ENCODE peak calls at places on chromosomes 7 and 10, in ten cellular contexts. W, I, B, R, G, A, C, Y, L and T are unnamed samples.

GRCh38 chr10:12471135-12471534 is 121.8 kb downstream of the CAMK1D start:
- DNase-seq in G (peak; percentile 59), B (no peak), R (no peak), L (no peak), I (no peak), C (no peak), A (no peak), Y (no peak), W (no peak), T (no peak)

GRCh38 chr10:124114696-124115095 is 21.3 kb upstream of the CHST15 start:
- DNase-seq in W (no peak), L (no peak), Y (no peak), R (no peak), I (no peak), B (no peak), C (no peak), A (no peak), G (no peak), T (no peak)

GRCh38 chr7:87330316-87330715 is 15.1 kb upstream of the CROT start:
- DNase-seq in R (no peak), G (no peak), W (no peak), L (no peak), A (no peak), Y (no peak), C (no peak), B (no peak), I (no peak), T (no peak)

GRCh38 chr10:35545878-35546631 is 59.1 kb upstream of the GJD4 start:
- DNase-seq in W (peak; percentile 40), L (peak; percentile 32), G (no peak), C (no peak), B (no peak), Y (no peak), A (no peak), R (no peak), I (no peak), T (no peak)

GRCh38 chr7:37410305-37411209 is 38.1 kb downstream of the ELMO1 start:
- DNase-seq in B (no peak), L (no peak), C (no peak), G (no peak), Y (no peak), A (no peak), I (no peak), W (no peak), R (no peak), T (no peak)

GRCh38 chr7:22275574-22276150 is 81.3 kb downstream of the RAPGEF5 start:
- DNase-seq in A (no peak), Y (no peak), B (no peak), G (no peak), L (no peak), R (no peak), C (no peak), W (no peak), I (no peak), T (no peak)

GRCh38 chr7:69359003-69359555 is 239.2 kb upstream of the AUTS2 start:
- DNase-seq in L (no peak), R (no peak), A (no peak), G (no peak), C (no peak), B (no peak), I (no peak), Y (no peak), W (peak; percentile 2), T (peak; percentile 27)

GRCh38 chr10:27504007-27504890 is at the start of gene RAB18:
- DNase-seq in R (peak; percentile 94), A (peak; percentile 98), Y (peak; percentile 86), L (peak; percentile 99), I (peak; percentile 96), C (peak; percentile 99), B (peak; percentile 99), G (peak; percentile 98), W (peak; percentile 99), T (peak; percentile 94)